ENCODE peak calls at places on chromosomes 7 and 10, in seven cellular contexts. One of them, this sample, is unnamed.

GRCh38 chr10:36765777-36766176 is 359.6 kb upstream of the ANKRD30A start:
- DNase-seq in stomach: no peak
- DNase-seq in Peyer's patch: no peak
- DNase-seq in NB4: no peak
- DNase-seq in vagina: no peak
- DNase-seq in IMR-90: peak; percentile 53
- DNase-seq in prostate gland: no peak
- DNase-seq in this sample: no peak

GRCh38 chr10:6737080-6737641 is 157.1 kb upstream of the PRKCQ start:
- DNase-seq in stomach: no peak
- DNase-seq in Peyer's patch: no peak
- DNase-seq in NB4: no peak
- DNase-seq in vagina: no peak
- DNase-seq in IMR-90: peak; percentile 62
- DNase-seq in prostate gland: peak; percentile 21
- DNase-seq in this sample: no peak

GRCh38 chr7:141071855-141072547 is 1.9 kb upstream of the TMEM178B start:
- DNase-seq in stomach: no peak
- DNase-seq in Peyer's patch: no peak
- DNase-seq in NB4: no peak
- DNase-seq in vagina: peak; percentile 70
- DNase-seq in IMR-90: no peak
- DNase-seq in prostate gland: no peak
- DNase-seq in this sample: no peak

GRCh38 chr7:155680124-155680523 is 35.7 kb downstream of the RBM33 start:
- DNase-seq in stomach: no peak
- DNase-seq in Peyer's patch: no peak
- DNase-seq in NB4: no peak
- DNase-seq in vagina: no peak
- DNase-seq in IMR-90: no peak
- DNase-seq in prostate gland: no peak
- DNase-seq in this sample: no peak

GRCh38 chr7:109003742-109004141 is 434.1 kb downstream of the DNAJB9 start:
- DNase-seq in stomach: no peak
- DNase-seq in Peyer's patch: no peak
- DNase-seq in NB4: peak; percentile 23
- DNase-seq in vagina: no peak
- DNase-seq in IMR-90: no peak
- DNase-seq in prostate gland: no peak
- DNase-seq in this sample: no peak

GRCh38 chr10:11088709-11089108 is 71.0 kb downstream of the CELF2 start:
- DNase-seq in stomach: no peak
- DNase-seq in Peyer's patch: no peak
- DNase-seq in NB4: no peak
- DNase-seq in vagina: no peak
- DNase-seq in IMR-90: no peak
- DNase-seq in prostate gland: no peak
- DNase-seq in this sample: no peak

GRCh38 chr10:84237199-84238051 is 3.9 kb downstream of the LRIT1 start:
- DNase-seq in stomach: no peak
- DNase-seq in Peyer's patch: no peak
- DNase-seq in NB4: no peak
- DNase-seq in vagina: no peak
- DNase-seq in IMR-90: no peak
- DNase-seq in prostate gland: no peak
- DNase-seq in this sample: no peak

GRCh38 chr7:85392789-85393188 is 205.9 kb upstream of the SEMA3D start:
- DNase-seq in stomach: no peak
- DNase-seq in Peyer's patch: no peak
- DNase-seq in NB4: no peak
- DNase-seq in vagina: no peak
- DNase-seq in IMR-90: no peak
- DNase-seq in prostate gland: no peak
- DNase-seq in this sample: no peak

GRCh38 chr10:52870562-52870961 is 98.0 kb upstream of the MBL2 start:
- DNase-seq in stomach: no peak
- DNase-seq in Peyer's patch: no peak
- DNase-seq in NB4: no peak
- DNase-seq in vagina: no peak
- DNase-seq in IMR-90: no peak
- DNase-seq in prostate gland: no peak
- DNase-seq in this sample: no peak

GRCh38 chr7:12127490-12127889 is 83.6 kb upstream of the TMEM106B start:
- DNase-seq in stomach: no peak
- DNase-seq in Peyer's patch: no peak
- DNase-seq in NB4: no peak
- DNase-seq in vagina: no peak
- DNase-seq in IMR-90: no peak
- DNase-seq in prostate gland: no peak
- DNase-seq in this sample: no peak

GRCh38 chr10:37638569-37638968 is 218.8 kb downstream of the ZNF248 start:
- DNase-seq in stomach: no peak
- DNase-seq in Peyer's patch: no peak
- DNase-seq in NB4: peak; percentile 20
- DNase-seq in vagina: no peak
- DNase-seq in IMR-90: no peak
- DNase-seq in prostate gland: no peak
- DNase-seq in this sample: no peak

GRCh38 chr7:101163281-101164070 is 1.9 kb downstream of the VGF start:
- DNase-seq in stomach: no peak
- DNase-seq in Peyer's patch: no peak
- DNase-seq in NB4: peak; percentile 82
- DNase-seq in vagina: no peak
- DNase-seq in IMR-90: no peak
- DNase-seq in prostate gland: no peak
- DNase-seq in this sample: no peak

GRCh38 chr7:36128448-36129047 is 24.5 kb upstream of the EEPD1 start:
- DNase-seq in stomach: peak; percentile 91
- DNase-seq in Peyer's patch: peak; percentile 90
- DNase-seq in NB4: peak; percentile 35
- DNase-seq in vagina: no peak
- DNase-seq in IMR-90: peak; percentile 91
- DNase-seq in prostate gland: peak; percentile 92
- DNase-seq in this sample: peak; percentile 85

GRCh38 chr7:98398567-98399372 is 2.1 kb downstream of the BAIAP2L1 start:
- DNase-seq in stomach: no peak
- DNase-seq in Peyer's patch: no peak
- DNase-seq in NB4: no peak
- DNase-seq in vagina: no peak
- DNase-seq in IMR-90: no peak
- DNase-seq in prostate gland: peak; percentile 39
- DNase-seq in this sample: no peak

GRCh38 chr7:98395481-98395880 is 5.4 kb downstream of the BAIAP2L1 start:
- DNase-seq in stomach: no peak
- DNase-seq in Peyer's patch: no peak
- DNase-seq in NB4: no peak
- DNase-seq in vagina: no peak
- DNase-seq in IMR-90: no peak
- DNase-seq in prostate gland: no peak
- DNase-seq in this sample: no peak

GRCh38 chr7:98394377-98394836 is 6.5 kb downstream of the BAIAP2L1 start:
- DNase-seq in stomach: no peak
- DNase-seq in Peyer's patch: no peak
- DNase-seq in NB4: no peak
- DNase-seq in vagina: no peak
- DNase-seq in IMR-90: peak; percentile 90
- DNase-seq in prostate gland: no peak
- DNase-seq in this sample: no peak

GRCh38 chr7:98396768-98397167 is 4.1 kb downstream of the BAIAP2L1 start:
- DNase-seq in stomach: no peak
- DNase-seq in Peyer's patch: no peak
- DNase-seq in NB4: no peak
- DNase-seq in vagina: no peak
- DNase-seq in IMR-90: no peak
- DNase-seq in prostate gland: no peak
- DNase-seq in this sample: no peak

GRCh38 chr7:98395951-98396350 is 4.9 kb downstream of the BAIAP2L1 start:
- DNase-seq in stomach: no peak
- DNase-seq in Peyer's patch: no peak
- DNase-seq in NB4: no peak
- DNase-seq in vagina: no peak
- DNase-seq in IMR-90: no peak
- DNase-seq in prostate gland: no peak
- DNase-seq in this sample: no peak
- TF ChIP-seq CTCF in stomach: no peak
- TF ChIP-seq CTCF in Peyer's patch: no peak
- TF ChIP-seq CTCF in NB4: no peak
- TF ChIP-seq CTCF in vagina: no peak
- TF ChIP-seq CTCF in IMR-90: no peak
- TF ChIP-seq CTCF in prostate gland: no peak
- TF ChIP-seq CTCF in this sample: no peak

GRCh38 chr10:109933984-109934565 is 10.8 kb upstream of the XPNPEP1 start:
- DNase-seq in stomach: no peak
- DNase-seq in Peyer's patch: peak; percentile 64
- DNase-seq in NB4: peak; percentile 90
- DNase-seq in vagina: no peak
- DNase-seq in IMR-90: peak; percentile 52
- DNase-seq in prostate gland: no peak
- DNase-seq in this sample: no peak

GRCh38 chr10:109929501-109930219 is 6.3 kb upstream of the XPNPEP1 start:
- DNase-seq in stomach: no peak
- DNase-seq in Peyer's patch: no peak
- DNase-seq in NB4: peak; percentile 74
- DNase-seq in vagina: no peak
- DNase-seq in IMR-90: no peak
- DNase-seq in prostate gland: no peak
- DNase-seq in this sample: no peak

GRCh38 chr10:109932391-109932790 is 9.1 kb upstream of the XPNPEP1 start:
- DNase-seq in stomach: no peak
- DNase-seq in Peyer's patch: no peak
- DNase-seq in NB4: no peak
- DNase-seq in vagina: no peak
- DNase-seq in IMR-90: peak; percentile 55
- DNase-seq in prostate gland: no peak
- DNase-seq in this sample: no peak

GRCh38 chr10:109928393-109928792 is 5.1 kb upstream of the XPNPEP1 start:
- DNase-seq in stomach: no peak
- DNase-seq in Peyer's patch: no peak
- DNase-seq in NB4: no peak
- DNase-seq in vagina: no peak
- DNase-seq in IMR-90: no peak
- DNase-seq in prostate gland: no peak
- DNase-seq in this sample: no peak

GRCh38 chr10:109931153-109931552 is 7.8 kb upstream of the XPNPEP1 start:
- DNase-seq in stomach: no peak
- DNase-seq in Peyer's patch: no peak
- DNase-seq in NB4: peak; percentile 30
- DNase-seq in vagina: no peak
- DNase-seq in IMR-90: no peak
- DNase-seq in prostate gland: no peak
- DNase-seq in this sample: peak; percentile 90
- TF ChIP-seq POLR2A in stomach: no peak
- TF ChIP-seq POLR2A in Peyer's patch: no peak
- TF ChIP-seq POLR2A in NB4: no peak
- TF ChIP-seq POLR2A in vagina: no peak
- TF ChIP-seq POLR2A in IMR-90: no peak
- TF ChIP-seq POLR2A in prostate gland: no peak
- TF ChIP-seq POLR2A in this sample: no peak

DNA sequence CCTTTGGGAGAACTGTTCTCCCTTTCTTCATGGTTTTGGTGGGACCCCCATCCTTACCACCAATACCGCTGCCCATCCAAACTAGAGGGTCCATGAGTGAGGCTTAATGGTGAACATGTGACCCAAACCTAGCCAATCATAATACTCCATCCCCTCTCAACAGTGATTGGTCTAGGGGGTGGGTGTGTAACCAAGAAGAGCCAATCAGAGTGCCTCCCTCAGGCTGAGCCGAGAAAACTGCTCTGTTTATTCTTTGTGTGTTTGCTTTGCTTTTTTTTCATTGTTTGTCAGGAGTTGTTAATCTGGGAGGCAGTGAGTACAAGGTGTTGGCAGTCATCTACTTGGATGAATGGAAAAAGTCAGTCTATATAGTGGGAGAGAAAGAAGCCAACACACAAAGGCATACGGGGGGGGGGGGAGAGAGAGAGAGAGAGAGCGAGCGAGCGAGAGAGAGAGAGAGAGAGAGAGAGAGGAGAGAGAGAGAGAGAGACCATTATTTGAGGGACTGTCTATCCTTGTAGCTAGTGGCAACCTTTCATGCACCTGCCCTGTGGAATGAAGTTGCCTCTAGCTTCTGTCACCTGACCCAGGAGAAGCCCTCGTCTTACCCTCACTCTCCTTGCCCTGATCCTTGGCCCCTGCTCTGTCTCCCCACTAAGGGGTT is 441.7 kb downstream of the TYW1 start:
- DNase-seq in stomach: no peak
- DNase-seq in Peyer's patch: no peak
- DNase-seq in NB4: no peak
- DNase-seq in vagina: no peak
- DNase-seq in IMR-90: no peak
- DNase-seq in prostate gland: no peak
- DNase-seq in this sample: no peak
- TF ChIP-seq CTCF in stomach: no peak
- TF ChIP-seq CTCF in Peyer's patch: no peak
- TF ChIP-seq CTCF in NB4: no peak
- TF ChIP-seq CTCF in vagina: no peak
- TF ChIP-seq CTCF in IMR-90: no peak
- TF ChIP-seq CTCF in prostate gland: no peak
- TF ChIP-seq CTCF in this sample: no peak

GRCh38 chr7:43208189-43208588 is 95.7 kb downstream of the HECW1 start:
- DNase-seq in stomach: no peak
- DNase-seq in Peyer's patch: no peak
- DNase-seq in NB4: no peak
- DNase-seq in vagina: no peak
- DNase-seq in IMR-90: no peak
- DNase-seq in prostate gland: no peak
- DNase-seq in this sample: no peak

GRCh38 chr7:43211276-43211675 is 98.8 kb downstream of the HECW1 start:
- DNase-seq in stomach: no peak
- DNase-seq in Peyer's patch: no peak
- DNase-seq in NB4: no peak
- DNase-seq in vagina: no peak
- DNase-seq in IMR-90: no peak
- DNase-seq in prostate gland: no peak
- DNase-seq in this sample: no peak

GRCh38 chr7:43212921-43213320 is 100.5 kb downstream of the HECW1 start:
- DNase-seq in stomach: no peak
- DNase-seq in Peyer's patch: no peak
- DNase-seq in NB4: no peak
- DNase-seq in vagina: no peak
- DNase-seq in IMR-90: no peak
- DNase-seq in prostate gland: no peak
- DNase-seq in this sample: no peak

GRCh38 chr7:43215061-43215460 is 102.6 kb downstream of the HECW1 start:
- DNase-seq in stomach: no peak
- DNase-seq in Peyer's patch: no peak
- DNase-seq in NB4: no peak
- DNase-seq in vagina: no peak
- DNase-seq in IMR-90: no peak
- DNase-seq in prostate gland: no peak
- DNase-seq in this sample: no peak

DNA sequence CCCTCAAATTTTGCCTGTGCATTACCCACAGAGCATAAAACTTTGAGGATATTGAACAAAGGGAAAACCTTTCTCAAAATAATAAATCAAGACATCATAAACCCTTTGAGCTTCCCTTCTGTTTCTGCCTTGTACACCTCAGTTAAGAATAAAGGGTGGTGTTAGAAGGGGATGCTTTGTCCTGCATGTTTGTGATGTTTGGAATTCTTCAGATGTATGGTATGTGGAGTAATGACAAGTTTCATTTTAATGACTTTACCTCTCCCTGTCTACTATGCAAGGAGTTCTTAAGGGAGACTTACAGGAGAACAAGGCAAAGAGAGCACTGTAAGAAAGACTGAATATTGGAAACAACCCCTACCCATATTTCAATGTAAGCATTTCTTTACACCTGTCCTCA is 99.2 kb downstream of the HECW1 start:
- DNase-seq in stomach: no peak
- DNase-seq in Peyer's patch: no peak
- DNase-seq in NB4: no peak
- DNase-seq in vagina: no peak
- DNase-seq in IMR-90: no peak
- DNase-seq in prostate gland: no peak
- DNase-seq in this sample: no peak
- TF ChIP-seq POLR2A in stomach: no peak
- TF ChIP-seq POLR2A in Peyer's patch: no peak
- TF ChIP-seq POLR2A in NB4: no peak
- TF ChIP-seq POLR2A in vagina: no peak
- TF ChIP-seq POLR2A in IMR-90: no peak
- TF ChIP-seq POLR2A in prostate gland: no peak
- TF ChIP-seq POLR2A in this sample: no peak